ENCODE peak calls at places on chromosomes 2 and 18, in ten cellular contexts. M is left ventricle myocardium inferior, R is GM23338, D is sigmoid colon, I is heart left ventricle, N is adipocyte, S is stomach, Q is GM23248, U is lung, Y is heart right ventricle. Z is an unnamed sample.

GRCh38 chr2:197883354-197884032 is 79.1 kb downstream of the PLCL1 start:
- DNase-seq in I (no peak), R (no peak), Q (peak; percentile 82), U (no peak), N (peak; percentile 37), D (no peak), Y (no peak), M (no peak), S (no peak), Z (no peak)

GRCh38 chr2:7007846-7008741 is 90.9 kb downstream of the RNF144A start:
- DNase-seq in I (peak; percentile 91), Q (peak; percentile 15), N (no peak), R (peak; percentile 17), D (peak; percentile 93), U (peak; percentile 71), S (peak; percentile 83), Y (peak; percentile 94), M (peak; percentile 94), Z (peak; percentile 65)

GRCh38 chr18:8615397-8616025 is 6.3 kb downstream of the RAB12 start:
- DNase-seq in I (no peak), R (no peak), M (no peak), Q (peak; percentile 94), Y (no peak), N (peak; percentile 94), S (no peak), D (peak; percentile 74), U (no peak), Z (no peak)

GRCh38 chr18:48643262-48643661 is 104.4 kb downstream of the CTIF start:
- DNase-seq in M (no peak), U (no peak), Q (no peak), R (no peak), I (no peak), S (no peak), N (no peak), D (no peak), Y (no peak), Z (no peak)

GRCh38 chr2:227939271-227940027 is 68.0 kb downstream of the DAW1 start:
- DNase-seq in I (no peak), N (peak; percentile 33), Y (no peak), R (peak; percentile 75), S (no peak), M (no peak), D (no peak), Q (peak; percentile 39), U (no peak), Z (peak; percentile 9)

GRCh38 chr2:235766206-235766794 is 272.5 kb downstream of the AGAP1 start:
- DNase-seq in U (peak; percentile 69), D (peak; percentile 82), S (peak; percentile 65), I (peak; percentile 69), Q (peak; percentile 89), R (peak; percentile 88), Y (no peak), M (no peak), N (peak; percentile 94), Z (peak; percentile 92)

GRCh38 chr2:190202604-190203003 is 117.0 kb downstream of the HIBCH start:
- DNase-seq in I (no peak), N (no peak), M (no peak), Q (no peak), U (no peak), S (no peak), Y (no peak), R (peak; percentile 36), D (no peak), Z (no peak)

GRCh38 chr2:98546186-98546585 is 62.1 kb downstream of the COA5 start:
- DNase-seq in N (no peak), M (no peak), I (no peak), R (no peak), Q (no peak), U (no peak), S (no peak), Y (no peak), D (no peak), Z (no peak)

GRCh38 chr2:234454433-234454832 is 42.4 kb downstream of the ARL4C start:
- DNase-seq in R (no peak), Y (no peak), Q (no peak), S (no peak), U (no peak), D (no peak), N (no peak), M (no peak), I (no peak), Z (no peak)

GRCh38 chr2:73759287-73759764 is 20.6 kb downstream of the DUSP11 start:
- DNase-seq in M (no peak), I (peak; percentile 65), D (no peak), Q (peak; percentile 45), R (no peak), N (peak; percentile 15), S (peak; percentile 31), U (no peak), Y (no peak), Z (no peak)

GRCh38 chr2:170155022-170155722 is 22.8 kb upstream of the MYO3B start:
- DNase-seq in D (no peak), I (no peak), Y (no peak), R (peak; percentile 51), N (peak; percentile 31), Q (peak; percentile 60), S (no peak), M (no peak), U (no peak), Z (no peak)

GRCh38 chr18:33577688-33578370 is at the start of gene ASXL3:
- DNase-seq in I (peak; percentile 37), D (peak; percentile 80), M (peak; percentile 39), Q (peak; percentile 46), S (peak; percentile 64), Y (peak; percentile 61), R (peak; percentile 67), U (peak; percentile 35), N (peak; percentile 62), Z (peak; percentile 73)

GRCh38 chr2:147356157-147356556 is 488.7 kb upstream of the ACVR2A start:
- DNase-seq in U (no peak), M (no peak), I (no peak), S (no peak), N (no peak), Q (no peak), D (no peak), R (no peak), Y (no peak), Z (no peak)

GRCh38 chr2:47014564-47015051 is 99.0 kb upstream of the MCFD2 start:
- DNase-seq in R (no peak), D (no peak), M (no peak), Q (no peak), N (no peak), I (no peak), Y (no peak), S (no peak), U (no peak), Z (no peak)

GRCh38 chr18:8424481-8424880 is 184.8 kb upstream of the RAB12 start:
- DNase-seq in Y (no peak), S (no peak), I (no peak), D (no peak), M (no peak), U (no peak), N (no peak), R (no peak), Q (no peak), Z (no peak)

GRCh38 chr2:10302479-10303173 is at the start of gene HPCAL1:
- DNase-seq in M (peak; percentile 90), N (peak; percentile 94), D (peak; percentile 93), S (peak; percentile 93), U (peak; percentile 90), R (peak; percentile 96), Q (peak; percentile 91), I (peak; percentile 91), Y (peak; percentile 91), Z (peak; percentile 95)
- H3K4me1 ChIP-seq in M (peaks cover 64% of the 10 kb centered on the region), N (peaks cover 15% of the 10 kb centered on the region), D (peaks cover 41% of the 10 kb centered on the region), S (peaks cover 46% of the 10 kb centered on the region), U (no peaks in the 10 kb centered on the region), R (peaks cover 11% of the 10 kb centered on the region), Q (peaks cover 27% of the 10 kb centered on the region), I (peaks cover 6% of the 10 kb centered on the region), Y (peaks cover 20% of the 10 kb centered on the region), Z (peaks cover 12% of the 10 kb centered on the region)

DNA sequence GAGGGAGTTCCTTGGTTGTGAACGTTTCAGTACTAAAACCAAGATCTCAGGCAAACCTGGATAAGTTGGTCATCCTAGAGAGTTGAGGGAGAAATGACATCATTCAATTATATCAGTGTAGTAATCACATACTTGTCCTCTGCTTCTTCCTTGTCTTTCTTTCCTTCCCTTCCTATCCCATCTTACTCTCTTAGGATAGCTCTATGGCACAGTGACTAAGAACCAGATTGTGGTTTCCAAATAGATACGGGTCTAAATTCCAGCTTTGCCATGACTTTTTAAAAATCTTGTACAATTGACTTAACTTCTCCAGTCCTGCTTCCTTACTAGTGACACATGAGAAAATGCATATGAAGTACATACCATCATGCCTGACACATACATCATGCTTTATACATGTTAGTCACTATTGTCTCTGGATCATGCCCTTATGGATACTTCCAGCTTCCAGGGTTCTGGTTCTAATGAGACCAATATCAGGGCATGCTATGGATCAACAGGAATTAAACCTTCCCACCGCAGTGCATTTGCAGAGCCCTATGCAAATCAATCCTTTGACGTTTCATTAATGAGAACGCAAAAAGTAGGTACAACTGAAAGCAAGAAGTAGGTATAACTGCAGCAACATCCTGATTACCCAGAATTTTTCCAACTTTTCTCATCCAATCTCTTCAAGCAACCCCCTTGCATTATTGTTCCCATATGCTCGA is 168.0 kb upstream of the KLF7 start:
- DNase-seq in U (no peak), I (no peak), Y (no peak), S (no peak), D (no peak), M (no peak), R (no peak), N (no peak), Q (peak; percentile 54), Z (no peak)
- H3K4me1 ChIP-seq in U (peaks cover 27% of the 10 kb centered on the region), I (no peaks in the 10 kb centered on the region), Y (peaks cover 40% of the 10 kb centered on the region), S (no peaks in the 10 kb centered on the region), D (peaks cover 17% of the 10 kb centered on the region), M (peaks cover 61% of the 10 kb centered on the region), R (peaks cover 23% of the 10 kb centered on the region), N (peaks cover 47% of the 10 kb centered on the region), Q (peaks cover 55% of the 10 kb centered on the region), Z (no peaks in the 10 kb centered on the region)

DNA sequence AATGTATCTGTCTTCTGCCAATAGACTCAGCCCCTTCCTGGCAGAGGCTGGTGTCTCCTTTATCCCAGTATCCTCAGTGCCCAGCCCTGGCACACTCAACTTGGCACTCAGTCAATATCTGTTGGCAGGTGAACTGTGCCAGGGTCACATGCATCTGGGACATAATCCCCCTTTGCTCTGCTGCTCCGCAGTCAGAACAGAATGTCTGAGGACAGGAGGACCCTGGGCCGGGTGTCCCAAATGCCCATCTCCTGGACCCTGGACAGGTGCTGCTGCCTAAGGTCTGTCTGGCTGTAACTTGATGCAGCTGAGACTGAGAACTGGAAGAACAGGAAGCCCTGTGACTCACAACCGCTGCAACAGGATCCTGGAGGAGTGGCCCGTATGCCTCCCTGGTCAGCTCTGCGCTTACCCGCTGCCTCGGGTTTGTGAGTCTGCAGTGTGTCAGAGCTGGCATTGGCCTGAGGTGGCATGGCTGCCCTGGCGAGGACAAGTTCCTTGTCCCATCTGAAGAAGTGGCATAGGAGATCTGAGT is 11.4 kb downstream of the HK2 start:
- DNase-seq in I (peak; percentile 63), Y (peak; percentile 68), N (peak; percentile 96), M (peak; percentile 69), S (peak; percentile 93), Q (peak; percentile 99), R (peak; percentile 58), U (peak; percentile 88), D (peak; percentile 82), Z (peak; percentile 84)
- H3K4me1 ChIP-seq in I (peaks cover 9% of the 10 kb centered on the region), Y (peaks cover 25% of the 10 kb centered on the region), N (peaks cover 77% of the 10 kb centered on the region), M (peaks cover 82% of the 10 kb centered on the region), S (peaks cover 60% of the 10 kb centered on the region), Q (peaks cover 62% of the 10 kb centered on the region), R (peaks cover 78% of the 10 kb centered on the region), U (peaks cover 32% of the 10 kb centered on the region), D (peaks cover 20% of the 10 kb centered on the region), Z (peaks cover 74% of the 10 kb centered on the region)

DNA sequence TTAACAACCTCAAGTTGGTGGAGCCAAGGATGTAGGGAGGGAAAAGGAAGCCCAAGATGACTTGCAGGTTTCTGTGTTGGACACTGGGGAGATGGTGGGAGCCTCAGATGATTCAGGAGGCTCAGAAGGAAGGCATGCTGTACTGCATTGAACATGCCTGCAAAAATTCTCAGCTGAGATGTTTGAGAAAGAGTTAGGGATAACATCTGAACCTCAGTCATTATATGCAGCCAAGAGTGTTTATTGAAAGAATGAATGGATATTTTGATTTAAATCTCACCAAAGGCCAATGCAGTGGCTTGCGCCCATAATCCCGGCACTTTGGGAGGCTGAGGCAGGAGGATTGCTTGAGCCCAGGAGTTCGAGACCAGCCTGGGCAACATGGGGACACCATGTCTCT is 243.0 kb downstream of the MYCN start:
- DNase-seq in I (no peak), R (no peak), M (no peak), Q (no peak), Y (no peak), U (no peak), S (no peak), N (no peak), D (no peak), Z (no peak)
- H3K4me1 ChIP-seq in I (no peaks in the 10 kb centered on the region), R (peaks cover 10% of the 10 kb centered on the region), M (peaks cover 16% of the 10 kb centered on the region), Q (no peaks in the 10 kb centered on the region), Y (no peaks in the 10 kb centered on the region), U (peaks cover 3% of the 10 kb centered on the region), S (peaks cover 9% of the 10 kb centered on the region), N (no peaks in the 10 kb centered on the region), D (no peaks in the 10 kb centered on the region), Z (no peaks in the 10 kb centered on the region)

Z was measured in mucosa of descending colon.